ENCODE peak calls at places on chromosomes 5 and 9, in four cellular contexts. U, C, S and H are unnamed samples.

GRCh38 chr9:77945798-77946197 is 85.8 kb downstream of the GNAQ start:
- DNase-seq in U (no peak), C (no peak), S (no peak), H (no peak)

GRCh38 chr9:121684381-121685145 is 33.1 kb downstream of the DAB2IP start:
- DNase-seq in U (no peak), C (no peak), S (peak), H (peak)

GRCh38 chr9:88464851-88465250 is 70.1 kb upstream of the NXNL2 start:
- DNase-seq in U (no peak), C (no peak), S (no peak), H (no peak)

GRCh38 chr5:122099060-122099790 is 21.2 kb upstream of the LOX start:
- DNase-seq in U (no peak), C (no peak), S (no peak), H (peak)

GRCh38 chr5:127550652-127551409 is 33.4 kb downstream of the PRRC1 start:
- DNase-seq in U (no peak), C (no peak), S (no peak), H (no peak)

GRCh38 chr5:14035859-14036440 is 91.5 kb upstream of the DNAH5 start:
- DNase-seq in U (peak), C (no peak), S (peak), H (peak)

GRCh38 chr5:12522116-12522515 is 617.9 kb upstream of the CTNND2 start:
- DNase-seq in U (no peak), C (no peak), S (no peak), H (no peak)

GRCh38 chr5:42721484-42721883 is 35.1 kb upstream of the CCDC152 start:
- DNase-seq in U (no peak), C (no peak), S (no peak), H (no peak)

GRCh38 chr9:87546704-87547103 is 49.0 kb downstream of the DAPK1 start:
- DNase-seq in U (no peak), C (no peak), S (no peak), H (no peak)

GRCh38 chr9:113695901-113696300 is 180.2 kb upstream of the ZNF618 start:
- DNase-seq in U (peak), C (no peak), S (no peak), H (no peak)

GRCh38 chr5:139676406-139676805 is 28.3 kb downstream of the CXXC5 start:
- DNase-seq in U (no peak), C (no peak), S (no peak), H (no peak)

GRCh38 chr5:172901012-172901780 is 58.0 kb upstream of the RPL26L1 start:
- DNase-seq in U (no peak), C (no peak), S (no peak), H (no peak)

GRCh38 chr5:160649304-160649703 is 202.7 kb downstream of the ATP10B start:
- DNase-seq in U (no peak), C (no peak), S (peak), H (peak)

GRCh38 chr5:54324651-54325271 is 14.4 kb upstream of the ARL15 start:
- DNase-seq in U (no peak), C (no peak), S (no peak), H (no peak)

GRCh38 chr9:27247756-27248155 is 49.2 kb downstream of the EQTN start:
- DNase-seq in U (peak), C (peak), S (peak), H (peak)

GRCh38 chr9:112166176-112167140 is 8.6 kb downstream of the SUSD1 start:
- DNase-seq in U (no peak), C (no peak), S (no peak), H (peak)

GRCh38 chr5:57383093-57383861 is 99.3 kb downstream of the ACTBL2 start:
- DNase-seq in U (peak), C (no peak), S (peak), H (peak)

GRCh38 chr5:134568761-134569725 is 43.6 kb downstream of the JADE2 start:
- DNase-seq in U (no peak), C (no peak), S (no peak), H (no peak)

GRCh38 chr9:86796671-86797070 is 150.6 kb downstream of the GAS1 start:
- DNase-seq in U (no peak), C (no peak), S (no peak), H (no peak)

GRCh38 chr5:142874537-142874936 is 104.4 kb downstream of the ARHGAP26 start:
- DNase-seq in U (peak), C (no peak), S (peak), H (no peak)

GRCh38 chr9:127769985-127770904 is 8.2 kb downstream of the SH2D3C start:
- DNase-seq in U (no peak), C (no peak), S (no peak), H (peak)

GRCh38 chr5:142697846-142698245 is 12.0 kb upstream of the FGF1 start:
- DNase-seq in U (no peak), C (no peak), S (peak), H (no peak)